ENCODE peak calls at places on chromosomes 7 and 10, in seven cellular contexts. S is heart left ventricle; R is HTR-8/SVneo; P is upper lobe of right lung; L is AG09309; M is stimulated activated naive CD4-positive, alpha-beta T cell; V is body of pancreas. F is an unnamed sample.

GRCh38 chr10:66996996-66997395 is 71.2 kb downstream of the LRRTM3 start:
- DNase-seq in R (no peak), M (no peak), V (no peak), P (no peak), S (no peak), L (no peak), F (no peak)

GRCh38 chr7:64879800-64880199 is 23.3 kb upstream of the ZNF273 start:
- DNase-seq in P (no peak), S (no peak), R (no peak), V (no peak), M (no peak), L (no peak), F (no peak)

GRCh38 chr7:105130048-105130447 is 116.0 kb downstream of the KMT2E start:
- DNase-seq in R (no peak), M (no peak), S (no peak), L (no peak), P (no peak), V (no peak), F (no peak)

GRCh38 chr7:24714676-24715010 is 42.6 kb downstream of the GSDME start:
- DNase-seq in L (no peak), P (no peak), S (no peak), M (no peak), R (no peak), V (no peak), F (no peak)

GRCh38 chr7:65840446-65840845 is 32.4 kb upstream of the VKORC1L1 start:
- DNase-seq in M (no peak), R (no peak), L (no peak), P (no peak), S (no peak), V (no peak), F (no peak)

GRCh38 chr7:110842796-110843195 is 248.1 kb upstream of the LRRN3 start:
- DNase-seq in S (no peak), R (no peak), V (no peak), P (no peak), M (no peak), L (no peak), F (no peak)

GRCh38 chr7:147909712-147910111 is 680.9 kb upstream of the C7orf33 start:
- DNase-seq in V (no peak), P (no peak), S (no peak), M (no peak), R (no peak), L (no peak), F (no peak)

GRCh38 chr10:100728928-100729876 is 16.2 kb upstream of the PAX2 start:
- DNase-seq in S (no peak), R (peak; percentile 62), P (peak; percentile 41), L (no peak), M (no peak), V (peak; percentile 41), F (no peak)

F was measured in endothelial cell of umbilical vein.